ENCODE peak calls at places on chromosomes 7 and 10, in eight cellular contexts. One of them, this sample, is unnamed.

GRCh38 chr10:112687647-112688046 is 240.6 kb downstream of the VTI1A start:
- DNase-seq in cardiac muscle cell: peak
- DNase-seq in stomach: no peak
- DNase-seq in fibroblast of lung: peak
- DNase-seq in tibial nerve: no peak
- DNase-seq in sigmoid colon: no peak
- DNase-seq in Panc1: no peak
- DNase-seq in AG04450: no peak
- DNase-seq in this sample: no peak

GRCh38 chr10:14371616-14372015 is 40.9 kb upstream of the FRMD4A start:
- DNase-seq in AG04450: no peak
- DNase-seq in sigmoid colon: no peak
- DNase-seq in fibroblast of lung: no peak
- DNase-seq in cardiac muscle cell: no peak
- DNase-seq in tibial nerve: no peak
- DNase-seq in Panc1: no peak
- DNase-seq in stomach: no peak
- DNase-seq in this sample: no peak

GRCh38 chr10:99648717-99649116 is 10.6 kb upstream of the ENTPD7 start:
- DNase-seq in Panc1: no peak
- DNase-seq in stomach: no peak
- DNase-seq in tibial nerve: no peak
- DNase-seq in sigmoid colon: no peak
- DNase-seq in AG04450: no peak
- DNase-seq in cardiac muscle cell: no peak
- DNase-seq in fibroblast of lung: no peak
- DNase-seq in this sample: no peak

GRCh38 chr7:108136191-108136581 is 6.0 kb upstream of the LAMB4 start:
- DNase-seq in Panc1: no peak
- DNase-seq in fibroblast of lung: peak
- DNase-seq in cardiac muscle cell: no peak
- DNase-seq in stomach: no peak
- DNase-seq in tibial nerve: no peak
- DNase-seq in sigmoid colon: no peak
- DNase-seq in AG04450: no peak
- DNase-seq in this sample: no peak

GRCh38 chr10:106355450-106355849 is 809.1 kb downstream of the SORCS1 start:
- DNase-seq in AG04450: no peak
- DNase-seq in stomach: no peak
- DNase-seq in cardiac muscle cell: peak
- DNase-seq in fibroblast of lung: no peak
- DNase-seq in tibial nerve: no peak
- DNase-seq in Panc1: no peak
- DNase-seq in sigmoid colon: no peak
- DNase-seq in this sample: no peak

GRCh38 chr7:146961617-146962016 is 845.0 kb downstream of the CNTNAP2 start:
- DNase-seq in Panc1: peak
- DNase-seq in cardiac muscle cell: peak
- DNase-seq in stomach: no peak
- DNase-seq in AG04450: no peak
- DNase-seq in sigmoid colon: no peak
- DNase-seq in tibial nerve: no peak
- DNase-seq in fibroblast of lung: peak
- DNase-seq in this sample: no peak

GRCh38 chr7:134714791-134715190 is 64.6 kb upstream of the CALD1 start:
- DNase-seq in fibroblast of lung: no peak
- DNase-seq in AG04450: no peak
- DNase-seq in cardiac muscle cell: no peak
- DNase-seq in Panc1: no peak
- DNase-seq in stomach: no peak
- DNase-seq in tibial nerve: no peak
- DNase-seq in sigmoid colon: no peak
- DNase-seq in this sample: no peak

GRCh38 chr7:75534727-75535307 is 42.7 kb downstream of the SPDYE5 start:
- DNase-seq in AG04450: peak
- DNase-seq in tibial nerve: no peak
- DNase-seq in sigmoid colon: no peak
- DNase-seq in stomach: no peak
- DNase-seq in Panc1: peak
- DNase-seq in fibroblast of lung: peak
- DNase-seq in cardiac muscle cell: peak
- DNase-seq in this sample: no peak

GRCh38 chr10:4981722-4982471 is 18.7 kb downstream of the AKR1C1 start:
- DNase-seq in stomach: peak
- DNase-seq in AG04450: no peak
- DNase-seq in fibroblast of lung: peak
- DNase-seq in tibial nerve: peak
- DNase-seq in Panc1: no peak
- DNase-seq in cardiac muscle cell: peak
- DNase-seq in sigmoid colon: no peak
- DNase-seq in this sample: no peak

GRCh38 chr7:106737202-106737562 is 76.2 kb upstream of the CCDC71L start:
- DNase-seq in Panc1: no peak
- DNase-seq in fibroblast of lung: peak
- DNase-seq in tibial nerve: no peak
- DNase-seq in sigmoid colon: no peak
- DNase-seq in stomach: no peak
- DNase-seq in AG04450: no peak
- DNase-seq in cardiac muscle cell: peak
- DNase-seq in this sample: no peak

GRCh38 chr7:19587291-19587690 is 121.5 kb downstream of the POLR1F start:
- DNase-seq in tibial nerve: no peak
- DNase-seq in fibroblast of lung: no peak
- DNase-seq in cardiac muscle cell: peak
- DNase-seq in sigmoid colon: no peak
- DNase-seq in stomach: no peak
- DNase-seq in AG04450: no peak
- DNase-seq in Panc1: no peak
- DNase-seq in this sample: no peak

GRCh38 chr10:86536294-86536861 is 14.8 kb upstream of the WAPL start:
- DNase-seq in tibial nerve: no peak
- DNase-seq in AG04450: no peak
- DNase-seq in stomach: no peak
- DNase-seq in sigmoid colon: no peak
- DNase-seq in Panc1: no peak
- DNase-seq in cardiac muscle cell: no peak
- DNase-seq in fibroblast of lung: no peak
- DNase-seq in this sample: peak

GRCh38 chr7:99468336-99468918 is 2.5 kb upstream of the ATP5MF start:
- DNase-seq in fibroblast of lung: no peak
- DNase-seq in tibial nerve: no peak
- DNase-seq in sigmoid colon: no peak
- DNase-seq in stomach: no peak
- DNase-seq in cardiac muscle cell: no peak
- DNase-seq in Panc1: no peak
- DNase-seq in AG04450: no peak
- DNase-seq in this sample: no peak

GRCh38 chr10:35554036-35554435 is 51.1 kb upstream of the GJD4 start:
- DNase-seq in sigmoid colon: no peak
- DNase-seq in Panc1: no peak
- DNase-seq in fibroblast of lung: no peak
- DNase-seq in cardiac muscle cell: no peak
- DNase-seq in stomach: no peak
- DNase-seq in AG04450: no peak
- DNase-seq in tibial nerve: no peak
- DNase-seq in this sample: no peak

GRCh38 chr7:24200407-24200806 is 83.6 kb upstream of the NPY start:
- DNase-seq in tibial nerve: no peak
- DNase-seq in fibroblast of lung: no peak
- DNase-seq in cardiac muscle cell: no peak
- DNase-seq in Panc1: no peak
- DNase-seq in sigmoid colon: no peak
- DNase-seq in AG04450: no peak
- DNase-seq in stomach: no peak
- DNase-seq in this sample: no peak
- H3K4me3 ChIP-seq in tibial nerve: no peak
- H3K4me3 ChIP-seq in fibroblast of lung: no peak
- H3K4me3 ChIP-seq in cardiac muscle cell: no peak
- H3K4me3 ChIP-seq in Panc1: no peak
- H3K4me3 ChIP-seq in sigmoid colon: no peak
- H3K4me3 ChIP-seq in AG04450: no peak
- H3K4me3 ChIP-seq in stomach: no peak
- H3K4me3 ChIP-seq in this sample: no peak

DNA sequence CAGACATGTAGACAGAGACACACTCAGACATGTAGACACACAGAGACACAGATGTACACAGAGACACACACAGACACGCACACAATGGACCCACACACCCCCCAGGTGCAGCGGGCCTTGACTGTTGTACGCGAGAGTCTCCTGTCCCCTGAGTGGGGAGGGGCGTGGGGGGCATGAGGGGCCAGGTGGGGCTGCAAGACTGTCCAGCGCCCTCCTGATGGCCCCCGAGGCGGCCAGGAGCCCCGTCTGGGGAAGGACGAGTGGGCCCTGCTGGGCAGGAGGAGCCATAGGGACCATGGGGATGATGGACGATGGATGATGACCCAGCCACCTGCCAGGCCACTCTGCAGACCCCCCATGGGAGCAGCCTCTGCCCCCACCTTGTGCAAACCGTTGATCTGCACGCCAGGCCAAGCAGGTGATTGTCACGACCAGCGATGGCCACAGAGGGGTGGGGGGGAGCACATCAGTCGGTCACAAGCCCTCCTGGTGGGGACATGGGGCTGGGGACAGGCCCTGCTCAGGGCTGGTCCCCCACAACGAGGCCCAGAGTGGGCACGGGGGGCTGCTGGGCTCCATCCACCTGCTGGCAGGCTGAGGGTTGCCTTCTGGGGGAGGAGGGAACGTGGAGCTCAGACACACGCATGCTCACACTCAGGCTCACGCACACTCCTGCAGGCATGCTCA is 11.6 kb downstream of the VENTX start:
- DNase-seq in Panc1: no peak
- DNase-seq in fibroblast of lung: no peak
- DNase-seq in tibial nerve: no peak
- DNase-seq in stomach: no peak
- DNase-seq in sigmoid colon: no peak
- DNase-seq in AG04450: no peak
- DNase-seq in cardiac muscle cell: no peak
- DNase-seq in this sample: no peak
- H3K27ac ChIP-seq in Panc1: no peak
- H3K27ac ChIP-seq in fibroblast of lung: no peak
- H3K27ac ChIP-seq in tibial nerve: no peak
- H3K27ac ChIP-seq in stomach: no peak
- H3K27ac ChIP-seq in sigmoid colon: no peak
- H3K27ac ChIP-seq in AG04450: no peak
- H3K27ac ChIP-seq in cardiac muscle cell: no peak
- H3K27ac ChIP-seq in this sample: no peak

GRCh38 chr7:36473454-36474282 is 84.0 kb downstream of the ANLN start:
- DNase-seq in cardiac muscle cell: peak
- DNase-seq in fibroblast of lung: peak
- DNase-seq in AG04450: no peak
- DNase-seq in Panc1: no peak
- DNase-seq in sigmoid colon: no peak
- DNase-seq in tibial nerve: no peak
- DNase-seq in stomach: peak
- DNase-seq in this sample: no peak
- TF ChIP-seq CTCF in cardiac muscle cell: peak
- TF ChIP-seq CTCF in fibroblast of lung: peak
- TF ChIP-seq CTCF in AG04450: peak
- TF ChIP-seq CTCF in Panc1: peak
- TF ChIP-seq CTCF in sigmoid colon: no peak
- TF ChIP-seq CTCF in tibial nerve: no peak
- TF ChIP-seq CTCF in stomach: peak
- TF ChIP-seq CTCF in this sample: no peak

GRCh38 chr7:140605337-140605736 is 35.3 kb downstream of the DENND2A start:
- DNase-seq in cardiac muscle cell: no peak
- DNase-seq in fibroblast of lung: no peak
- DNase-seq in Panc1: no peak
- DNase-seq in stomach: no peak
- DNase-seq in tibial nerve: no peak
- DNase-seq in AG04450: peak
- DNase-seq in sigmoid colon: no peak
- DNase-seq in this sample: no peak
- H3K4me3 ChIP-seq in cardiac muscle cell: no peak
- H3K4me3 ChIP-seq in fibroblast of lung: no peak
- H3K4me3 ChIP-seq in Panc1: no peak
- H3K4me3 ChIP-seq in stomach: no peak
- H3K4me3 ChIP-seq in tibial nerve: no peak
- H3K4me3 ChIP-seq in AG04450: no peak
- H3K4me3 ChIP-seq in sigmoid colon: no peak
- H3K4me3 ChIP-seq in this sample: no peak

DNA sequence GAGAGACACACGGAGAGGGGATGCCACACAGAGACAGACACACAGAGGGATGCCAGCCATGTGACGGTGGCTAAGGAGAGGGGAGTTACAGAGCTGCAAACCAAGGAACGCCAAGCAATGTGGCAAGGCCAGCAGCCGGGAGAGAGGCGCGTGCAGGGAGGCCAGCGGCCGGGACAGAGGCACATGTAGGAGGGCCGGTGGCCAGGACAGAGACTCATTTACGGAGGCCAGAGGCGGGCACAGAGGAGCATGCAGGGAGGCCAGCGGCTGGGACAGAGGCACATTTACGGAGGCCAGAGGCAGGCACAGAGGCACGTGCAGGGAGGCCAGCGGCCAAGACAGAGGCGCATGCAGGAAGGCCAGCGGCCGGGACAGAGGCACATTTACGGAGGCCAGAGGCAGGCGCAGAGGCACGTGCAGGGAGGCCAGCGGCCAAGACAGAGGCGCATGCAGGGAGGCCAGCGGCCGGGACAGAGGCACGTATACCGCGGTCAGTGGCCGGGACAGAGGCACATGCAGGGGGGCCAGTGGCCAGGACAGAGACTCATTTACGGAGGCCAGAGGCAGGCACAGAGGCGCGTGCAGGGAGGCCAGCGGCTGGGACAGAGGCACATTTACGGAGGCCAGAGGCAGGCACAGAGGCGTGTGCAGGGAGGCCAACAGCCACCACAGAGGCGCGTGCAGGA is 40.4 kb downstream of the INSIG1 start:
- DNase-seq in fibroblast of lung: no peak
- DNase-seq in sigmoid colon: peak
- DNase-seq in AG04450: no peak
- DNase-seq in cardiac muscle cell: no peak
- DNase-seq in tibial nerve: no peak
- DNase-seq in Panc1: no peak
- DNase-seq in stomach: no peak
- DNase-seq in this sample: no peak
- H3K27ac ChIP-seq in fibroblast of lung: no peak
- H3K27ac ChIP-seq in sigmoid colon: no peak
- H3K27ac ChIP-seq in AG04450: no peak
- H3K27ac ChIP-seq in cardiac muscle cell: no peak
- H3K27ac ChIP-seq in tibial nerve: no peak
- H3K27ac ChIP-seq in Panc1: no peak
- H3K27ac ChIP-seq in stomach: no peak
- H3K27ac ChIP-seq in this sample: no peak

DNA sequence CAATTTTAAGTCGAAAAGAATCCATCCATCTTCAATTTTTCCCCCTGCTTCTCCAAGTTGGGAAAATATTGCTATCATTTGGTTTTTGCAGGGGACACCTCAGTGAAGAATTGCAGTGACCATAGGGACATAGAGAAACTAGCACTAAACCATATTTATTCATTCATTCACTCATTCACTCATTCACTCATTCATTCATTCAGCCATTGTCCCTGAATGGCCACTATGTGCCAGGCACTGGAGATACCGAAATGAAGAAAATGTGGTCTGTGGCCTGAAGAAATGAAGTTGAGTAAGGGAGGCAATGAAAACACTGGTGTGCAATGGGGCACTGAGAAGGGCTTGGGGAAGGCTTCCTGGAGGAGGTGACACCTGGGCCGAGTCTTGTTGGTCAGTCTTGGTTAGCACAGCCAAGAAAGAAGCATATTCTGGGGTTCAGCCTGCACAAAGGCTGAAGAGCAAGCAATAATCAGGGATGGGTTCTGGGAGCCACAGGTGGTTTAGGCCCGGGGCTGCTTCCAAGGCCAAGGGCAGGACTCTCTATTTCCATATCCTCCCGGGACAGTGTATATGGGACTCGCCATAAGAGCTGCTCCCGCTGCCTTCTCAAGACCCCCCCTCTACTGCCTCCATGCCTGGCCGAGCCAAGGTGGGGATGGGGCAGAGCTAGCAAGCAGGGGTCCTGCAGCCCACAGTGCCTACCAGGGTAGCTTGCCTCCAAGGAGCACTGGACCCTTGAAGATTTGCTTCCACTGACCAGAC is 25.5 kb upstream of the C10orf105 start:
- DNase-seq in tibial nerve: no peak
- DNase-seq in fibroblast of lung: no peak
- DNase-seq in cardiac muscle cell: no peak
- DNase-seq in Panc1: no peak
- DNase-seq in AG04450: no peak
- DNase-seq in stomach: no peak
- DNase-seq in sigmoid colon: no peak
- DNase-seq in this sample: no peak
- TF ChIP-seq CTCF in tibial nerve: no peak
- TF ChIP-seq CTCF in fibroblast of lung: no peak
- TF ChIP-seq CTCF in cardiac muscle cell: no peak
- TF ChIP-seq CTCF in Panc1: no peak
- TF ChIP-seq CTCF in AG04450: no peak
- TF ChIP-seq CTCF in stomach: no peak
- TF ChIP-seq CTCF in sigmoid colon: no peak
- TF ChIP-seq CTCF in this sample: no peak

This sample was measured in CD8-positive, alpha-beta T cell.